ENCODE peak calls at places on chromosomes 1 and 21, in four cellular contexts. X, W, O and J are unnamed samples.

GRCh38 chr1:50332941-50333594 is 90.2 kb downstream of the DMRTA2 start:
- DNase-seq in W (peak), X (peak), O (peak), J (no peak)

GRCh38 chr21:42262826-42263225 is 43.9 kb downstream of the ABCG1 start:
- DNase-seq in W (no peak), O (peak), X (no peak), J (no peak)

GRCh38 chr1:150578278-150579109 is 916 bp downstream of the MCL1 start:
- DNase-seq in W (no peak), O (peak), X (peak), J (peak)

GRCh38 chr1:37872692-37873091 is 13.3 kb upstream of the MTF1 start:
- DNase-seq in O (no peak), X (no peak), W (no peak), J (no peak)

GRCh38 chr1:41662656-41663437 is 178.4 kb upstream of the EDN2 start:
- DNase-seq in W (peak), O (peak), X (peak), J (no peak)

GRCh38 chr21:45384656-45385548 is 20.1 kb upstream of the COL18A1 start:
- DNase-seq in W (no peak), O (no peak), X (no peak), J (no peak)

GRCh38 chr21:36704281-36704957 is 5.5 kb downstream of the SIM2 start:
- DNase-seq in X (peak), O (no peak), W (no peak), J (no peak)

GRCh38 chr1:198278922-198279321 is 122.1 kb downstream of the NEK7 start:
- DNase-seq in X (no peak), O (no peak), W (no peak), J (peak)

GRCh38 chr1:210394281-210394798 is 65.6 kb downstream of the HHAT start:
- DNase-seq in X (no peak), O (no peak), W (no peak), J (peak)

GRCh38 chr1:175338447-175339135 is 146.0 kb upstream of the KIAA0040 start:
- DNase-seq in X (peak), W (peak), O (peak), J (no peak)

GRCh38 chr21:37073417-37074194 is 552 bp downstream of the TTC3 start:
- DNase-seq in W (peak), X (peak), O (no peak), J (no peak)

GRCh38 chr1:222081859-222082258 is 340.0 kb upstream of the DUSP10 start:
- DNase-seq in O (no peak), X (no peak), W (no peak), J (no peak)

GRCh38 chr1:43225168-43225567 is 44.6 kb upstream of the TMEM125 start:
- DNase-seq in O (no peak), X (no peak), W (no peak), J (no peak)

GRCh38 chr1:235100124-235100801 is 28.4 kb downstream of the TOMM20 start:
- DNase-seq in W (no peak), X (no peak), O (no peak), J (no peak)

GRCh38 chr1:226702318-226702956 is 36.6 kb downstream of the ITPKB start:
- DNase-seq in W (no peak), X (no peak), O (no peak), J (no peak)

GRCh38 chr1:232589809-232590741 is 39.9 kb downstream of the SIPA1L2 start:
- DNase-seq in O (peak), X (no peak), W (no peak), J (no peak)

GRCh38 chr1:28246427-28246832 is 10.5 kb downstream of the ATP5IF1 start:
- DNase-seq in X (no peak), W (no peak), O (no peak), J (peak)

GRCh38 chr1:27934818-27935549 is at the start of gene SMPDL3B:
- DNase-seq in W (peak), O (peak), X (no peak), J (peak)

GRCh38 chr1:183946309-183946591 is 91.3 kb downstream of the COLGALT2 start:
- DNase-seq in X (no peak), O (no peak), W (no peak), J (no peak)

GRCh38 chr1:88655685-88656299 is 28.3 kb upstream of the PKN2 start:
- DNase-seq in W (no peak), X (peak), O (no peak), J (no peak)

GRCh38 chr1:107196973-107197562 is 56.2 kb downstream of the NTNG1 start:
- DNase-seq in O (peak), W (no peak), X (no peak), J (no peak)

GRCh38 chr1:191457889-191458288 is 700.4 kb upstream of the RGS18 start:
- DNase-seq in O (no peak), W (no peak), X (no peak), J (no peak)

GRCh38 chr1:83515566-83516169 is 483.3 kb downstream of the TTLL7 start:
- DNase-seq in X (no peak), O (no peak), W (no peak), J (no peak)

GRCh38 chr1:67664048-67664447 is 21.0 kb upstream of the GADD45A start:
- DNase-seq in O (no peak), W (no peak), X (no peak), J (no peak)

GRCh38 chr1:21115098-21115760 is 61.5 kb downstream of the EIF4G3 start:
- DNase-seq in O (no peak), X (no peak), W (no peak), J (no peak)

GRCh38 chr1:244844155-244845121 is 9.0 kb downstream of the COX20 start:
- DNase-seq in X (no peak), O (no peak), W (no peak), J (no peak)

GRCh38 chr21:25891596-25891995 is 156.8 kb downstream of the GABPA start:
- DNase-seq in O (no peak), W (no peak), X (no peak), J (no peak)

GRCh38 chr1:10108948-10109347 is 76.2 kb downstream of the UBE4B start:
- DNase-seq in W (no peak), O (no peak), X (no peak), J (no peak)

GRCh38 chr1:81950037-81950436 is 149.3 kb downstream of the ADGRL2 start:
- DNase-seq in X (no peak), O (no peak), W (no peak), J (no peak)

GRCh38 chr21:44994581-44995171 is 54.8 kb downstream of the SLX9 start:
- DNase-seq in O (no peak), W (no peak), X (no peak), J (peak)

GRCh38 chr1:179121159-179121938 is 39.5 kb downstream of the TOR3A start:
- DNase-seq in W (no peak), O (no peak), X (peak), J (no peak)

GRCh38 chr1:167757433-167758309 is 35.9 kb downstream of the MPZL1 start:
- DNase-seq in O (no peak), X (no peak), W (no peak), J (no peak)
- TF ChIP-seq CTCF in O (no peak), X (no peak), W (no peak), J (no peak)

GRCh38 chr1:188365874-188366273 is 1537.1 kb downstream of the PLA2G4A start:
- DNase-seq in X (no peak), W (no peak), O (no peak), J (no peak)
- TF ChIP-seq CTCF in X (no peak), W (peak), O (no peak), J (no peak)

DNA sequence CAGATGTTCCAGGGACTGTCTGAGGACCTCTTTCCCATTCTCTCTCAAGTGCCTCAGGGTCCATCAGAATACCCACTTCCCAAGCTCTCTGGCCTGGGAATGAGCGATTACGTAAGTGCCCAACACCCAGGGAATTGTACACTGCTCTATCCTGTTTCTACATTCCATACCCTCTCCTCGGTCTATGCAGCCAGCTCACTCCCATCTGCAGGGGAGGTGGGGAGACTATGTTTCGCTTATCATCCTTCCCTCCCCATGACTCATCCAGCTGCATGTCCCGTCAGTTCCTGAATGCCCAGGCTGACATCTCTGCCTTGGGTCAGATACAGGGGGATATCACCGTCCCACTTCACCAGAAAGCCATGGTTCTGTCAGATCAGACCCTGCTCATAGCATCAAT is 34.5 kb upstream of the CD1D start:
- DNase-seq in X (no peak), W (no peak), O (no peak), J (peak)
- TF ChIP-seq CTCF in X (no peak), W (no peak), O (no peak), J (no peak)

DNA sequence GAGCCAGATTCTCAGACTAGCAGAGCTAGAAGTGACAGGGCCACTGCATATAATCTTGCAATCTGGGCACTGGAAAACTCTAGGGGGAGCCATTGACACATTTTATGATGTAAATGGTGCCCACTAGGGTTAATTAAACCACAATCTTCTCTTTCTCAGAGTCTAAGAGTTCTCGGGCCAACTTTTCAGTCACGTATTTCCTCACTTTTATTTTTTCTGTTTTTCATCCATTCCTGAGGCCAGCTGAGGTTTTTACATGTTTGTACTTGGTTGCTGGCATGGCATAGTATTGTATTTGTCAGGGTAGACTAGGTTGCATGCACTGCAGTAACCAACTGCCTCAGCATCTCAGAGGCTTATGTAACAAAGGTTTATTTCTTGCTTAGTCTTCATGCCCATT is 138.2 kb downstream of the ZNF326 start:
- DNase-seq in W (peak), X (no peak), O (peak), J (peak)
- TF ChIP-seq CTCF in W (peak), X (peak), O (peak), J (peak)

GRCh38 chr1:18921506-18922251 is 19.3 kb upstream of the ALDH4A1 start:
- DNase-seq in O (no peak), W (no peak), X (no peak), J (no peak)
- TF ChIP-seq CTCF in O (no peak), W (no peak), X (no peak), J (peak)

GRCh38 chr1:77280962-77281361 is 857 bp upstream of the AK5 start:
- DNase-seq in X (no peak), W (no peak), O (no peak), J (no peak)
- TF ChIP-seq CTCF in X (no peak), W (no peak), O (no peak), J (no peak)

GRCh38 chr1:4692437-4692836 is 38.0 kb downstream of the AJAP1 start:
- DNase-seq in X (no peak), W (no peak), O (no peak), J (no peak)
- TF ChIP-seq CTCF in X (no peak), W (no peak), O (no peak), J (no peak)

GRCh38 chr1:170887726-170888125 is 47.6 kb upstream of the MROH9 start:
- DNase-seq in X (no peak), W (no peak), O (no peak), J (no peak)

GRCh38 chr1:170886460-170886859 is 48.9 kb upstream of the MROH9 start:
- DNase-seq in X (no peak), W (no peak), O (no peak), J (no peak)

GRCh38 chr1:170893655-170894297 is 41.6 kb upstream of the MROH9 start:
- DNase-seq in O (no peak), X (no peak), W (no peak), J (no peak)

DNA sequence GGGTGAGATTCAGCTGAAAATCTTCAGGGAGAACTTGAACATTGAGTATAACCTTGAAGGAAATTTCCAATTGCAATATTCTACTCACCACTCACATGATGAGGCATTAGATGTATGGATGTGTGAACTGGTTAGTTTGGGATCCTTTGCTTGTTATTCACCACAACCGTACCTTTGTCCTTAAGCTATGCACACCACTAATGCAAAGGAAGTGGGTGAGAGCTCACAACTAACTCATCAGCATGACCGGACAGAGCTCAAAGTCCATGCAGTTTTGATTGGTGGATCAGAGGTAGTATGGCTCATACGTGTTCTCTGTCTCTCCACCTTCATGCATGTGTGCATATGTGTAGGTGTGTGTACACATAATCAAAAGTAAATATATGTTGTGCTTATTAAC is 43.5 kb upstream of the MROH9 start:
- DNase-seq in O (no peak), X (no peak), W (no peak), J (peak)
- TF ChIP-seq CTCF in O (no peak), X (no peak), W (no peak), J (no peak)

DNA sequence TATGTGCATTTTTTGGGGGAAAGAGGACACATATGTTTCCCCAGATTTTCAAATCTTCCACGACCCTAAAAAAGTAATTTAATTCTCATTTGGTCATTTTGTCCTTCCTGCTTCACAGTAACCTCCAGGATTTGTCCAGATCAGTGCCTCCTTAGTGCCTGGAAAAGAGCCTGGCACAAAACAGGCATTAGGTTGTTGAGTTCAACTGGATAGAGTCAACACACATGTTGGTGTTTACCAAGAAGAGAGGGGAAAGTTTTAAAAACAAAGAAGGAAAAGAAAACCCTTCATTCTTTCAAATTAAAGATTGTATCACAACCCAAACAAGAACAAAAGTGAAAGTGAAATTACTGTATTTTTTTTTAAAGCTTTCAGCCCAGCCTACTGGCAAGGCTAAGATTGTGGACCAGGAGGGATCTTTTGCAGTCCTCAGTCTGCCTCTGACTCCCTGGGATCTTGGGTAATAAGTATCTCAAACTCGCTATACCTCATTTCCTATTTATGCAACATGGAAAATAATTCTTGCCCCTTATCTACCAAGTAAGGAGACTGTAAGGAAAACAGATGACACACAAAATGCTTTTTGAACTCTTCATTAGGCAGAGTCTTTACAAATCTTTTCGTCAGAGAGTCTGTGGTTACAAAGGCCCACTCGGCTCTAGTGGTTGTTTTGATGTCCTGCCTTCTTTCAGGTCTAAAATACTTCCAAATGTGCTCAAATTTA is 57.8 kb downstream of the ZNF281 start:
- DNase-seq in O (no peak), W (no peak), X (peak), J (no peak)
- TF ChIP-seq CTCF in O (no peak), W (no peak), X (no peak), J (no peak)

GRCh38 chr1:153775432-153776311 is 465 bp downstream of the SLC27A3 start:
- DNase-seq in W (peak), X (peak), O (peak), J (peak)
- TF ChIP-seq CTCF in W (peak), X (no peak), O (no peak), J (peak)